ENCODE peak calls at places on chromosomes 4 and X, in five cellular contexts. Y is sigmoid colon, L is fibroblast of pulmonary artery, G is HepG2, J is D721Med. X is an unnamed sample.

GRCh38 chr4:97457253-97457652 is 686.0 kb downstream of the STPG2 start:
- DNase-seq in Y (no peak), L (no peak), G (no peak), J (no peak), X (no peak)

GRCh38 chrX:129613596-129613995 is 41.2 kb downstream of the APLN start:
- DNase-seq in Y (no peak), L (no peak), G (no peak), J (no peak), X (no peak)

GRCh38 chrX:3362956-3363355 is 16.5 kb upstream of the MXRA5 start:
- DNase-seq in Y (no peak), L (no peak), G (no peak), J (no peak), X (no peak)

GRCh38 chr4:150570123-150570522 is 11.8 kb upstream of the MAB21L2 start:
- DNase-seq in Y (no peak), L (no peak), G (no peak), J (no peak), X (no peak)

GRCh38 chr4:16757080-16757521 is 141.3 kb downstream of the LDB2 start:
- DNase-seq in Y (no peak), L (peak), G (no peak), J (no peak), X (no peak)

GRCh38 chr4:140943486-140943885 is 187.3 kb upstream of the TBC1D9 start:
- DNase-seq in Y (no peak), L (peak), G (no peak), J (no peak), X (no peak)

GRCh38 chr4:13481569-13481968 is 2.6 kb downstream of the RAB28 start:
- DNase-seq in Y (no peak), L (peak), G (no peak), J (no peak), X (no peak)

GRCh38 chrX:107171369-107172102 is 34.7 kb downstream of the NUP62CL start:
- DNase-seq in Y (no peak), L (no peak), G (no peak), J (no peak), X (no peak)

GRCh38 chrX:1242901-1243402 is 25.7 kb upstream of the CSF2RA start:
- DNase-seq in Y (no peak), L (no peak), G (no peak), J (no peak), X (no peak)

GRCh38 chr4:3384771-3385701 is 56.7 kb upstream of the HGFAC start:
- DNase-seq in Y (peak), L (no peak), G (peak), J (no peak), X (no peak)

GRCh38 chrX:136819026-136819425 is 38.3 kb upstream of the ARHGEF6 start:
- DNase-seq in Y (no peak), L (no peak), G (no peak), J (no peak), X (no peak)

GRCh38 chr4:177400030-177400429 is 42.2 kb downstream of the AGA start:
- DNase-seq in Y (no peak), L (peak), G (no peak), J (no peak), X (no peak)

GRCh38 chr4:174993916-174994315 is 75.8 kb downstream of the ADAM29 start:
- DNase-seq in Y (no peak), L (no peak), G (no peak), J (no peak), X (no peak)

GRCh38 chr4:137474711-137475301 is 57.5 kb downstream of the PCDH18 start:
- DNase-seq in Y (no peak), L (peak), G (no peak), J (no peak), X (no peak)

GRCh38 chr4:337932-338758 is 531 bp downstream of the ZNF141 start:
- DNase-seq in Y (no peak), L (peak), G (no peak), J (no peak), X (peak)

GRCh38 chr4:81120055-81120454 is 89.5 kb downstream of the BMP3 start:
- DNase-seq in Y (no peak), L (no peak), G (no peak), J (no peak), X (no peak)

GRCh38 chrX:139739138-139739537 is 31.2 kb upstream of the MCF2 start:
- DNase-seq in Y (no peak), L (peak), G (no peak), J (no peak), X (no peak)

GRCh38 chrX:1657367-1658082 is 42.7 kb downstream of the ASMT start:
- DNase-seq in Y (no peak), L (peak), G (no peak), J (no peak), X (peak)

GRCh38 chrX:107715331-107716044 is 60.1 kb downstream of the TSC22D3 start:
- DNase-seq in Y (no peak), L (peak), G (no peak), J (no peak), X (no peak)

GRCh38 chr4:120769227-120769626 is 153.3 kb downstream of the PRDM5 start:
- DNase-seq in Y (no peak), L (peak), G (no peak), J (no peak), X (no peak)

GRCh38 chr4:152138451-152138850 is 377.6 kb upstream of the GATB start:
- DNase-seq in Y (no peak), L (no peak), G (no peak), J (peak), X (no peak)

GRCh38 chrX:17525762-17526555 is 151.0 kb downstream of the NHS start:
- DNase-seq in Y (no peak), L (no peak), G (no peak), J (no peak), X (no peak)

GRCh38 chr4:141686929-141687328 is 50.5 kb downstream of the IL15 start:
- DNase-seq in Y (no peak), L (peak), G (no peak), J (no peak), X (no peak)

GRCh38 chr4:89193828-89194227 is 82.5 kb downstream of the TIGD2 start:
- DNase-seq in Y (no peak), L (no peak), G (no peak), J (no peak), X (no peak)

GRCh38 chr4:70183168-70183939 is 12.2 kb upstream of the ODAM start:
- DNase-seq in Y (no peak), L (peak), G (peak), J (no peak), X (peak)

GRCh38 chr4:100803751-100804150 is 285.9 kb upstream of the EMCN start:
- DNase-seq in Y (no peak), L (no peak), G (no peak), J (no peak), X (no peak)

GRCh38 chr4:77582716-77583115 is 22.9 kb upstream of the CXCL13 start:
- DNase-seq in Y (no peak), L (no peak), G (no peak), J (no peak), X (no peak)

GRCh38 chrX:40158036-40158706 is 60.4 kb upstream of the BCOR start:
- DNase-seq in Y (no peak), L (peak), G (no peak), J (no peak), X (peak)

GRCh38 chrX:15602761-15603160 is 2.0 kb upstream of the ACE2 start:
- DNase-seq in Y (no peak), L (no peak), G (no peak), J (no peak), X (no peak)

GRCh38 chr4:148376151-148376550 is 66.1 kb downstream of the NR3C2 start:
- DNase-seq in Y (peak), L (peak), G (peak), J (no peak), X (no peak)

GRCh38 chr4:85831647-85832046 is 356.7 kb downstream of the ARHGAP24 start:
- DNase-seq in Y (no peak), L (no peak), G (no peak), J (no peak), X (no peak)

GRCh38 chrX:112874140-112874539 is 33.5 kb upstream of the AMOT start:
- DNase-seq in Y (no peak), L (peak), G (no peak), J (no peak), X (no peak)

GRCh38 chrX:149472620-149473019 is 32.5 kb downstream of the IDS start:
- DNase-seq in Y (no peak), L (no peak), G (no peak), J (no peak), X (no peak)

GRCh38 chrX:121579016-121579760 is 531.8 kb downstream of the GLUD2 start:
- DNase-seq in Y (no peak), L (peak), G (peak), J (no peak), X (no peak)

GRCh38 chr4:113437124-113437523 is 324.4 kb downstream of the CAMK2D start:
- DNase-seq in Y (no peak), L (no peak), G (no peak), J (no peak), X (no peak)

GRCh38 chr4:186058253-186058979 is 10.5 kb upstream of the TLR3 start:
- DNase-seq in Y (no peak), L (no peak), G (no peak), J (no peak), X (no peak)

GRCh38 chrX:91434351-91435168 is at the start of gene PABPC5:
- DNase-seq in Y (peak), L (peak), G (no peak), J (no peak), X (peak)

GRCh38 chr4:166172619-166173018 is 299.6 kb downstream of the TLL1 start:
- DNase-seq in Y (no peak), L (no peak), G (no peak), J (no peak), X (no peak)

GRCh38 chrX:9117851-9118250 is 83.9 kb upstream of the FAM9B start:
- DNase-seq in Y (no peak), L (no peak), G (no peak), J (no peak), X (no peak)

GRCh38 chrX:43661521-43662240 is 5.6 kb downstream of the MAOA start:
- DNase-seq in Y (no peak), L (peak), G (no peak), J (no peak), X (no peak)

GRCh38 chr4:154928640-154929257 is 147.7 kb downstream of the RBM46 start:
- DNase-seq in Y (no peak), L (peak), G (peak), J (no peak), X (peak)
- TF ChIP-seq CTCF in Y (no peak), L (peak), G (peak), J (peak), X (no peak)

DNA sequence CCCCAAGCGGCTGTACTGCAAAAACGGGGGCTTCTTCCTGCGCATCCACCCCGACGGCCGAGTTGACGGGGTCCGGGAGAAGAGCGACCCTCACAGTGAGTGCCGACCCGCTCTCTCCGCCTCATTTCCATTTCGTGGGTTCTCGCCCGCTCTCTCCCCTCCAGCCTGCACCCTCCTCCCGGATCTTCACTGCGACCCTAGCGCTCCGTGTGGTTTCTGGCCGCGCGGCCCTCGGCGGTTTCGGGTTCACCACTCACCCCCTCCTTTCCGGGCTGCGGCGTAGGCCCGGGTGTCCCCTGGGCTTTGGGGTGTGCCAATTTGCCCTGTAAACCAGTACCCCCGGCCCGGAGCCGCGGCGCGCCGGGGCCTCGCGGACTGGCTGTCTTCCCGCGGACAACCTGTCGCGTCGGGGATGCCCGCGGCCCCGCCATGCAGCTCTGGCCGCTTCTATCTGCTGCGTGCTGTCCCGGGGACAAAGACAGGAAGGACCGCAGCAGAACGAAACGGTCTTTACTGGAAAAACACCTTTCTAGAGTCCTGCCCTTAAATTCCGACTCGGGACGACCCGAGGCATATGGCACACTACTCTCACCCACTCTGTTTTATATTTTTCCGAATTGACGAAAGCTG is 742 bp downstream of the FGF2 start:
- DNase-seq in Y (peak), L (peak), G (no peak), J (peak), X (peak)
- TF ChIP-seq CTCF in Y (no peak), L (peak), G (no peak), J (no peak), X (no peak)

DNA sequence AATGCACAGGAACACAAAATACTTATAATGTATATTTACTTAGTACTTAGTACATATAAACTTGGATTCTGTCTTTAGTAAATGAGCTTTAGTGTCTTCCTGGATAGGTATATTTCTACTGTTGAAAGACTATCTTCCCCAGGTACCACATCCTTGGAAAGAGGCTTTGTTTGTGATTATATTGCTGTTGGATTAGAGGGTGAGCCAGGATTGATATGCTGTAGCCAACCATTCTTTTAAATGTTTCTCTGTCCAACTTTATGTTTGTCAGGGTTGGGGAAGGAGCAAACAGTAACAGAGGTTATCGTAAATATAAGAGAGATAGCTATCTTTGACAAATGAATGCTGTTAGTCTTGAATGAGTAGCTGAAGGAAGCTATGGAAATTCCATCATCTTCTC is 213.2 kb downstream of the SPRY1 start:
- DNase-seq in Y (no peak), L (no peak), G (no peak), J (no peak), X (no peak)
- TF ChIP-seq CTCF in Y (no peak), L (no peak), G (no peak), J (no peak), X (no peak)

GRCh38 chr4:36549256-36549655 is 267.8 kb downstream of the DTHD1 start:
- DNase-seq in Y (no peak), L (no peak), G (no peak), J (no peak), X (no peak)
- TF ChIP-seq CTCF in Y (no peak), L (no peak), G (no peak), J (no peak), X (no peak)

GRCh38 chr4:119212964-119213606 is 572 bp downstream of the USP53 start:
- DNase-seq in Y (peak), L (peak), G (peak), J (no peak), X (peak)
- TF ChIP-seq CTCF in Y (no peak), L (peak), G (peak), J (peak), X (no peak)

GRCh38 chrX:38175140-38175539 is 45.5 kb downstream of the SRPX start:
- DNase-seq in Y (no peak), L (no peak), G (peak), J (peak), X (peak)
- TF ChIP-seq CTCF in Y (no peak), L (peak), G (peak), J (peak), X (peak)

X was measured in glutamatergic neuron.